ENCODE peak calls at places on chromosomes 4 and X, in seven cellular contexts. One of them, this sample, is unnamed.

GRCh38 chr4:55884093-55884850 is 30.8 kb downstream of the EXOC1 start:
- DNase-seq in left lung: no peak
- DNase-seq in Peyer's patch: no peak
- DNase-seq in lung: no peak
- DNase-seq in K562: no peak
- DNase-seq in neural progenitor cell: peak; percentile 44
- DNase-seq in brain microvascular endothelial cell: no peak
- DNase-seq in this sample: no peak

GRCh38 chrX:49308604-49309269 is 5.3 kb downstream of the GAGE10 start:
- DNase-seq in left lung: no peak
- DNase-seq in Peyer's patch: no peak
- DNase-seq in lung: no peak
- DNase-seq in K562: no peak
- DNase-seq in neural progenitor cell: no peak
- DNase-seq in brain microvascular endothelial cell: no peak
- DNase-seq in this sample: no peak

GRCh38 chr4:18042012-18042411 is 20.5 kb upstream of the LCORL start:
- DNase-seq in left lung: no peak
- DNase-seq in Peyer's patch: no peak
- DNase-seq in lung: no peak
- DNase-seq in K562: no peak
- DNase-seq in neural progenitor cell: no peak
- DNase-seq in brain microvascular endothelial cell: no peak
- DNase-seq in this sample: no peak

GRCh38 chr4:5381981-5382441 is 326.3 kb downstream of the EVC2 start:
- DNase-seq in left lung: no peak
- DNase-seq in Peyer's patch: no peak
- DNase-seq in lung: no peak
- DNase-seq in K562: no peak
- DNase-seq in neural progenitor cell: no peak
- DNase-seq in brain microvascular endothelial cell: peak; percentile 85
- DNase-seq in this sample: no peak

GRCh38 chr4:140037353-140038030 is 116.5 kb downstream of the MAML3 start:
- DNase-seq in left lung: no peak
- DNase-seq in Peyer's patch: no peak
- DNase-seq in lung: no peak
- DNase-seq in K562: no peak
- DNase-seq in neural progenitor cell: peak; percentile 65
- DNase-seq in brain microvascular endothelial cell: peak; percentile 91
- DNase-seq in this sample: peak; percentile 84

GRCh38 chr4:39422247-39422646 is 15.5 kb downstream of the KLB start:
- DNase-seq in left lung: no peak
- DNase-seq in Peyer's patch: no peak
- DNase-seq in lung: no peak
- DNase-seq in K562: no peak
- DNase-seq in neural progenitor cell: no peak
- DNase-seq in brain microvascular endothelial cell: no peak
- DNase-seq in this sample: no peak

GRCh38 chrX:129665916-129666644 is 11.3 kb upstream of the APLN start:
- DNase-seq in left lung: no peak
- DNase-seq in Peyer's patch: no peak
- DNase-seq in lung: no peak
- DNase-seq in K562: no peak
- DNase-seq in neural progenitor cell: no peak
- DNase-seq in brain microvascular endothelial cell: peak; percentile 77
- DNase-seq in this sample: peak; percentile 46

GRCh38 chr4:39730067-39730466 is 32.1 kb downstream of the UBE2K start:
- DNase-seq in left lung: no peak
- DNase-seq in Peyer's patch: no peak
- DNase-seq in lung: peak; percentile 58
- DNase-seq in K562: no peak
- DNase-seq in neural progenitor cell: no peak
- DNase-seq in brain microvascular endothelial cell: no peak
- DNase-seq in this sample: no peak

GRCh38 chr4:17085416-17085815 is 187.0 kb upstream of the LDB2 start:
- DNase-seq in left lung: no peak
- DNase-seq in Peyer's patch: no peak
- DNase-seq in lung: no peak
- DNase-seq in K562: no peak
- DNase-seq in neural progenitor cell: no peak
- DNase-seq in brain microvascular endothelial cell: no peak
- DNase-seq in this sample: no peak

GRCh38 chr4:65391382-65391781 is 278.9 kb downstream of the EPHA5 start:
- DNase-seq in left lung: peak; percentile 3
- DNase-seq in Peyer's patch: no peak
- DNase-seq in lung: no peak
- DNase-seq in K562: no peak
- DNase-seq in neural progenitor cell: no peak
- DNase-seq in brain microvascular endothelial cell: no peak
- DNase-seq in this sample: no peak

GRCh38 chr4:65383589-65384305 is 286.5 kb downstream of the EPHA5 start:
- DNase-seq in left lung: no peak
- DNase-seq in Peyer's patch: no peak
- DNase-seq in lung: no peak
- DNase-seq in K562: no peak
- DNase-seq in neural progenitor cell: no peak
- DNase-seq in brain microvascular endothelial cell: peak; percentile 24
- DNase-seq in this sample: no peak

GRCh38 chr4:65381648-65382047 is 288.6 kb downstream of the EPHA5 start:
- DNase-seq in left lung: no peak
- DNase-seq in Peyer's patch: no peak
- DNase-seq in lung: no peak
- DNase-seq in K562: no peak
- DNase-seq in neural progenitor cell: no peak
- DNase-seq in brain microvascular endothelial cell: no peak
- DNase-seq in this sample: no peak

GRCh38 chr4:65391814-65392213 is 278.5 kb downstream of the EPHA5 start:
- DNase-seq in left lung: no peak
- DNase-seq in Peyer's patch: no peak
- DNase-seq in lung: no peak
- DNase-seq in K562: no peak
- DNase-seq in neural progenitor cell: no peak
- DNase-seq in brain microvascular endothelial cell: no peak
- DNase-seq in this sample: no peak

DNA sequence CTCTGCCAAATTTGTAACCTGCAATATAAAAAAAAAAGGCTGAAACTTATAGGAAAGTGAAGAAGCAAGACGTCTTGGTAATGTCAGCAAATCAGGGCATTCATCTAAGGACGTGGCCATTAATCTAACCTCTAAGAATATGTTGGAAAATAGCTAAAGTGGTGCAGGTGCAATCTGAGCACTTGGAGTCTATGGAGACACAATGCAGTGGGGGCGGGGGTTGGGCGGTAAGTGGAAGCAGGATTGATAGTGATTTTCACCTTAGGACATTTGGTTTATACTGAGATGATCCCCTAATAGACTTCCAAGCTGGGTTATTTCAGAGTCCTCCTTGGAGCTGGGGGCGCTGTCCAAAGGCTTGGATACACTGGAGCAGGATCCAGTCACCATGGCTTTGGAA is 283.4 kb downstream of the EPHA5 start:
- DNase-seq in left lung: peak; percentile 4
- DNase-seq in Peyer's patch: no peak
- DNase-seq in lung: no peak
- DNase-seq in K562: no peak
- DNase-seq in neural progenitor cell: no peak
- DNase-seq in brain microvascular endothelial cell: no peak
- DNase-seq in this sample: no peak
- H3K4me3 ChIP-seq in left lung: no peak overlapping the region
- H3K4me3 ChIP-seq in Peyer's patch: no peak overlapping the region
- H3K4me3 ChIP-seq in lung: no peak overlapping the region
- H3K4me3 ChIP-seq in K562: no peak overlapping the region
- H3K4me3 ChIP-seq in neural progenitor cell: no peak overlapping the region
- H3K4me3 ChIP-seq in brain microvascular endothelial cell: no peak overlapping the region
- H3K4me3 ChIP-seq in this sample: no peak overlapping the region

GRCh38 chr4:95549246-95550138 is 719 bp upstream of the UNC5C start:
- DNase-seq in left lung: peak; percentile 81
- DNase-seq in Peyer's patch: peak; percentile 62
- DNase-seq in lung: no peak
- DNase-seq in K562: no peak
- DNase-seq in neural progenitor cell: peak; percentile 70
- DNase-seq in brain microvascular endothelial cell: peak; percentile 25
- DNase-seq in this sample: no peak
- TF ChIP-seq CTCF in left lung: no peak
- TF ChIP-seq CTCF in Peyer's patch: no peak
- TF ChIP-seq CTCF in lung: no peak
- TF ChIP-seq CTCF in K562: no peak
- TF ChIP-seq CTCF in neural progenitor cell: no peak
- TF ChIP-seq CTCF in brain microvascular endothelial cell: no peak
- TF ChIP-seq CTCF in this sample: no peak

DNA sequence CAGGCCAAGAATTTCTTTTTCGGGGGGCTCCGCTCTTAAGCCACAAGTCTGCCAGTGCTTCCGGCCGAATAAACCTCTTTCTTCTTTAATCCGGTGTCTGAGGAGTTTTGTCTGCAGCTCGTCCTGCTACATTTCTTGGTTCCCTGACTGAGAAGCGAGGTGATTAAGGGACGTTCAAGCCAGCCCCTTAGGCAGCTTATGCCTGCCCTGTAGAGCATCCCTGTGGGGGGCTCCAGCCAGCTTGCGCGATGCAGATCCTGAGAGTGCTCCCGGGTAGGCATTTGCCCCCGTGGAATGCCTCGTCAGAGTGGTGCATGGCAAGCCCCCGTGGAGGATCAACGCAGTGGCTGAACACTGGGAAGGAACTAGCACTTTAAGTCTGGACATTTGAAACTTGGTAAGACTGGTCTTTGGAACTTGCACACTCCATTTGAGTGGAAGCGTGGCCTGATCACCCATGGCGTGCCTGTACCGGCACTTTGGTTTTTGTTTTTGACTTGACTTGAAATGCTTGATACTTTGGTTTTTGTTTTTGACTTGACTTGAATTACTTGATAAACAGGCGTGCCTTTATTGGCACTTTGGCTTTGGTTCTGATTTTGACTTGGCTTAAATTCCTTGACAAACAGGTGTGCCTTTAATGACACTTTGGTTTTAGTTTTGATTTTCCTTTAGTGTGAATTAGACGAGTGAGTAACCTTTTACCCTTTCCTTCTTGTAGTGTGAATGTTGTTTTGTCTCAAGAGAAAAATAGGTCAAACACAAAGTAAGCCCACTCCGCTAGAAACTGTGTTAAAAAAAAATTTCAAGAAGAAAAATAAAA is 6.1 kb downstream of the ACOX3 start:
- DNase-seq in left lung: no peak
- DNase-seq in Peyer's patch: no peak
- DNase-seq in lung: no peak
- DNase-seq in K562: no peak
- DNase-seq in neural progenitor cell: peak; percentile 71
- DNase-seq in brain microvascular endothelial cell: no peak
- DNase-seq in this sample: no peak
- H3K4me3 ChIP-seq in left lung: no peak overlapping the region
- H3K4me3 ChIP-seq in Peyer's patch: no peak overlapping the region
- H3K4me3 ChIP-seq in lung: no peak overlapping the region
- H3K4me3 ChIP-seq in K562: no peak overlapping the region
- H3K4me3 ChIP-seq in neural progenitor cell: no peak overlapping the region
- H3K4me3 ChIP-seq in brain microvascular endothelial cell: no peak overlapping the region
- H3K4me3 ChIP-seq in this sample: no peak overlapping the region

GRCh38 chr4:98581126-98581525 is 77.3 kb downstream of the TSPAN5 start:
- DNase-seq in left lung: no peak
- DNase-seq in Peyer's patch: no peak
- DNase-seq in lung: no peak
- DNase-seq in K562: no peak
- DNase-seq in neural progenitor cell: peak; percentile 40
- DNase-seq in brain microvascular endothelial cell: no peak
- DNase-seq in this sample: no peak
- TF ChIP-seq CTCF in left lung: no peak
- TF ChIP-seq CTCF in Peyer's patch: no peak
- TF ChIP-seq CTCF in lung: no peak
- TF ChIP-seq CTCF in K562: no peak
- TF ChIP-seq CTCF in neural progenitor cell: no peak
- TF ChIP-seq CTCF in brain microvascular endothelial cell: no peak
- TF ChIP-seq CTCF in this sample: no peak

GRCh38 chrX:102714994-102715393 is 2.7 kb downstream of the GPRASP2 start:
- DNase-seq in left lung: no peak
- DNase-seq in Peyer's patch: no peak
- DNase-seq in lung: no peak
- DNase-seq in K562: no peak
- DNase-seq in neural progenitor cell: no peak
- DNase-seq in brain microvascular endothelial cell: no peak
- DNase-seq in this sample: no peak

GRCh38 chrX:102715967-102716366 is 3.7 kb downstream of the GPRASP2 start:
- DNase-seq in left lung: no peak
- DNase-seq in Peyer's patch: no peak
- DNase-seq in lung: no peak
- DNase-seq in K562: no peak
- DNase-seq in neural progenitor cell: no peak
- DNase-seq in brain microvascular endothelial cell: no peak
- DNase-seq in this sample: no peak

GRCh38 chrX:102723456-102723855 is 2.9 kb downstream of the GPRASP3 start:
- DNase-seq in left lung: no peak
- DNase-seq in Peyer's patch: no peak
- DNase-seq in lung: no peak
- DNase-seq in K562: no peak
- DNase-seq in neural progenitor cell: no peak
- DNase-seq in brain microvascular endothelial cell: no peak
- DNase-seq in this sample: no peak

DNA sequence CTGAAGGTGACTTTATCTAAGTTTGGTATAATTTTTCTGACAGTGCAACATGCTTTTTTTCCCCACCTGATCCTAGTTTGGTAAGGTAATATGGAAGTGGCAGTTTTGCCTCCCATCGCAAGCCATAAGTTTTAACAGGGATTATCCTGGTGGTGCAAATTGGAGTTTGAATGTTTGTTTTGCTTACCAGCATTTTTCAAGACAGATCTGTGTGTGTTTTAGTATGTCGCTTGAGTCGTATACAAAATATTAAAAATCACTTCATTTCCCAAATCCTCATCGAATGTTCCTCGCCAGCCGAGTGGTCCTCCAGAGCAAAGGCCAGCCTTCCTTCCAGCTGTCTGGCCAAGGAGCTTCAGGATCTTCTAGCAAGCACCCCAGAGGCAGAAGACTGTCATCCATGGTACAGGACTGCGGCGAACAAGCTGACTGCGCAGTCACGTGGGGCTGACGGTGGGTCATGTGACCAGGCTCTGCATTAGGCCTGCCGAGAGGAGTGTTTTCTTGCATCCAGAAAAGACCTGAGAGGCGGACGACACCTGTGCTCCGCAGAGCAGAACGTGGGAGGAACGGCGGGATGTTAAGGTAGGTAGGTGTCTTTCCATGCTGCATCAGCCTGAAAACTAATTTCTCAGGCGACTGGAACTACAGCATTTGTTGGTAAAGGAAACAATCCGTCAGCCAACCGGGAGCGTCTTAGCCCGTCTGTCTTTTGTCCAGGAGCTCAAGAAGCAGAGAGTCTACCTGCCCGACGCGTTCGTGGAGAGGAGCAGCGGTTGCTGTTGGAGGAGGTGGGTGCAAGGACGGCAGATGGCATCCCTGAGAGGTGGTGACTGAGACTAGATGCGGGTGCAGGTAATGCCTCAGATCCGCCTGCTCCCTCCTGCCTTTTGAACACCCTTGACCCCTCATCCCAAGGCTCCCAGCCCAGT is at the start of gene GPRASP3:
- DNase-seq in left lung: peak; percentile 95
- DNase-seq in Peyer's patch: peak; percentile 90
- DNase-seq in lung: peak; percentile 83
- DNase-seq in K562: peak; percentile 62
- DNase-seq in neural progenitor cell: peak; percentile 36
- DNase-seq in brain microvascular endothelial cell: peak; percentile 77
- DNase-seq in this sample: no peak
- H3K4me3 ChIP-seq in left lung: peak within 1 kb of the TSS; percentile 41
- H3K4me3 ChIP-seq in Peyer's patch: peak within 1 kb of the TSS; percentile 28
- H3K4me3 ChIP-seq in lung: peak within 1 kb of the TSS; percentile 53
- H3K4me3 ChIP-seq in K562: peak within 1 kb of the TSS; percentile 30
- H3K4me3 ChIP-seq in neural progenitor cell: no peak within 1 kb of the TSS
- H3K4me3 ChIP-seq in brain microvascular endothelial cell: peak within 1 kb of the TSS; percentile 58
- H3K4me3 ChIP-seq in this sample: peak within 1 kb of the TSS; percentile 55